ENCODE peak calls at places on chromosomes 1 and 21, in five cellular contexts. K is H54; Q is stimulated activated CD8-positive, alpha-beta memory T cell treated with anti-CD3 and anti-CD28 coated beads, Interleukin-4, amount 100 ng/mL, for 24 hours; R is IMR-90; M is NCI-H2081 treated with DMSO at 0.1 percent for 48 hours. D is an unnamed sample.

GRCh38 chr1:62271932-62272728 is 47.1 kb downstream of the KANK4 start:
- DNase-seq in M (no peak), R (no peak), K (no peak), Q (peak), D (peak)

GRCh38 chr1:83910461-83910860 is 88.5 kb downstream of the TTLL7 start:
- DNase-seq in M (no peak), K (no peak), R (peak), Q (no peak), D (no peak)

GRCh38 chr1:11990303-11991032 is 10.2 kb downstream of the MFN2 start:
- DNase-seq in Q (no peak), R (peak), K (no peak), M (no peak), D (no peak)

GRCh38 chr1:27868932-27869718 is 3.2 kb upstream of the THEMIS2 start:
- DNase-seq in M (no peak), K (no peak), Q (no peak), R (no peak), D (no peak)

GRCh38 chr1:167066333-167067122 is 23.6 kb downstream of the GPA33 start:
- DNase-seq in K (peak), R (peak), Q (peak), M (no peak), D (no peak)

GRCh38 chr1:42017259-42017658 is 98.5 kb upstream of the HIVEP3 start:
- DNase-seq in R (no peak), Q (no peak), M (no peak), K (no peak), D (peak)

GRCh38 chr1:27366411-27367159 is at the start of gene MAP3K6:
- DNase-seq in K (peak), Q (no peak), R (peak), M (no peak), D (no peak)

GRCh38 chr1:42173155-42173933 is 8.8 kb upstream of the GUCA2A start:
- DNase-seq in Q (peak), R (peak), M (no peak), K (peak), D (no peak)

GRCh38 chr1:53372501-53372951 is 44.7 kb upstream of the LRP8 start:
- DNase-seq in M (no peak), Q (no peak), R (no peak), K (no peak), D (no peak)

GRCh38 chr1:40740992-40741736 is 42.4 kb upstream of the KCNQ4 start:
- DNase-seq in Q (no peak), R (no peak), K (no peak), M (no peak), D (no peak)

GRCh38 chr1:12546771-12547585 is 71.0 kb downstream of the DHRS3 start:
- DNase-seq in R (no peak), Q (no peak), K (no peak), M (no peak), D (no peak)

GRCh38 chr1:87956072-87956471 is 627.4 kb downstream of the LMO4 start:
- DNase-seq in Q (no peak), R (peak), K (peak), M (no peak), D (no peak)

GRCh38 chr1:113307771-113308451 is 82.4 kb upstream of the MAGI3 start:
- DNase-seq in M (no peak), K (no peak), R (peak), Q (no peak), D (no peak)

GRCh38 chr21:44090332-44090731 is 16.9 kb upstream of the PWP2 start:
- DNase-seq in R (no peak), K (no peak), M (no peak), Q (no peak), D (no peak)

GRCh38 chr1:68979891-68980290 is 483.0 kb upstream of the DEPDC1 start:
- DNase-seq in M (no peak), Q (no peak), K (no peak), R (no peak), D (no peak)

GRCh38 chr1:181779343-181779742 is 282.2 kb downstream of the ZNF648 start:
- DNase-seq in K (no peak), M (no peak), R (no peak), Q (no peak), D (no peak)

GRCh38 chr21:35882791-35883240 is 177.5 kb downstream of the SETD4 start:
- DNase-seq in R (peak), M (no peak), Q (no peak), K (no peak), D (no peak)

GRCh38 chr1:156811171-156811570 is 5.5 kb downstream of the SH2D2A start:
- DNase-seq in K (no peak), R (no peak), Q (no peak), M (no peak), D (no peak)

GRCh38 chr1:38013027-38013588 is 574 bp downstream of the UTP11 start:
- DNase-seq in R (peak), K (no peak), M (no peak), Q (no peak), D (no peak)

GRCh38 chr1:2817784-2818564 is 16.5 kb upstream of the TTC34 start:
- DNase-seq in M (no peak), K (no peak), R (no peak), Q (no peak), D (no peak)

GRCh38 chr1:196680107-196680506 is 28.3 kb downstream of the CFH start:
- DNase-seq in M (no peak), Q (no peak), R (peak), K (no peak), D (no peak)

GRCh38 chr1:150976879-150977694 is 2.5 kb upstream of the CERS2 start:
- DNase-seq in M (no peak), Q (peak), R (no peak), K (peak), D (no peak)

GRCh38 chr1:164263540-164263939 is 295.4 kb upstream of the PBX1 start:
- DNase-seq in M (no peak), K (no peak), Q (no peak), R (no peak), D (no peak)

GRCh38 chr1:43879414-43879813 is 54.2 kb upstream of the ARTN start:
- DNase-seq in R (peak), Q (no peak), K (peak), M (no peak), D (no peak)

GRCh38 chr1:219555802-219556201 is 57.1 kb downstream of the ZC3H11B start:
- DNase-seq in M (peak), Q (no peak), K (no peak), R (peak), D (no peak)

GRCh38 chr1:107477233-107477632 is 336.4 kb downstream of the NTNG1 start:
- DNase-seq in R (no peak), K (no peak), M (no peak), Q (no peak), D (no peak)

GRCh38 chr1:109790735-109791494 is 27.2 kb upstream of the EPS8L3 start:
- DNase-seq in Q (peak), K (no peak), R (peak), M (no peak), D (peak)

GRCh38 chr1:116031299-116031698 is 55.0 kb downstream of the SLC22A15 start:
- DNase-seq in R (no peak), Q (no peak), M (no peak), K (no peak), D (no peak)

GRCh38 chr1:64686828-64687724 is 57.8 kb upstream of the RAVER2 start:
- DNase-seq in Q (no peak), K (peak), M (no peak), R (peak), D (no peak)

GRCh38 chr1:185289880-185290279 is 27.2 kb downstream of the IVNS1ABP start:
- DNase-seq in Q (no peak), R (no peak), M (no peak), K (no peak), D (no peak)

GRCh38 chr21:45319461-45320211 is 31.9 kb upstream of the POFUT2 start:
- DNase-seq in Q (no peak), K (peak), R (peak), M (no peak), D (no peak)

GRCh38 chr1:46553506-46553905 is 2.1 kb upstream of the KNCN start:
- DNase-seq in M (no peak), Q (no peak), R (no peak), K (no peak), D (no peak)

D was measured in GM12864.